ENCODE peak calls at places on chromosomes 2 and 18, in five cellular contexts. R is breast epithelium, J is body of pancreas, C is endothelial cell of umbilical vein, H is erythroblast. O is an unnamed sample.

GRCh38 chr2:31263636-31264190 is 29.8 kb downstream of the EHD3 start:
- DNase-seq in R (peak), J (no peak), C (no peak), H (no peak), O (no peak)

GRCh38 chr2:15693382-15693781 is 101.7 kb downstream of the DDX1 start:
- DNase-seq in J (no peak), R (no peak), C (no peak), H (no peak), O (no peak)

GRCh38 chr18:10033038-10033437 is 119.2 kb downstream of the VAPA start:
- DNase-seq in J (peak), R (no peak), H (no peak), C (peak), O (no peak)

GRCh38 chr2:44912660-44913059 is 28.8 kb upstream of the SIX3 start:
- DNase-seq in C (no peak), R (no peak), J (no peak), H (no peak), O (no peak)

GRCh38 chr2:120887844-120888243 is 152.2 kb downstream of the GLI2 start:
- DNase-seq in R (no peak), C (no peak), H (no peak), J (no peak), O (no peak)

GRCh38 chr18:67410671-67411070 is 105.8 kb downstream of the DSEL start:
- DNase-seq in J (no peak), H (no peak), C (no peak), R (no peak), O (no peak)

GRCh38 chr2:174918886-174919526 is 86.2 kb downstream of the CHN1 start:
- DNase-seq in C (no peak), R (no peak), H (no peak), J (no peak), O (no peak)

GRCh38 chr18:23875966-23876365 is 138.6 kb upstream of the TTC39C start:
- DNase-seq in H (no peak), J (no peak), C (no peak), R (no peak), O (no peak)

GRCh38 chr2:167013227-167013626 is 124.9 kb downstream of the XIRP2 start:
- DNase-seq in H (no peak), R (no peak), J (no peak), C (no peak), O (no peak)

GRCh38 chr18:10062292-10062940 is 148.6 kb downstream of the VAPA start:
- DNase-seq in R (no peak), H (no peak), J (no peak), C (no peak), O (no peak)

GRCh38 chr18:57644540-57644939 is 22.9 kb upstream of the NARS1 start:
- DNase-seq in H (peak), R (no peak), J (no peak), C (no peak), O (no peak)

GRCh38 chr2:197426723-197427122 is 8.1 kb downstream of the SF3B1 start:
- DNase-seq in H (peak), R (no peak), J (no peak), C (no peak), O (no peak)

GRCh38 chr2:95836151-95836550 is 155.5 kb downstream of the ANKRD36C start:
- DNase-seq in H (no peak), R (no peak), C (no peak), J (no peak), O (no peak)
- TF ChIP-seq POLR2A in H (no peak), R (no peak), C (no peak), J (no peak), O (no peak)

GRCh38 chr2:95526360-95527341 is 42.1 kb upstream of the TRIM43B start:
- DNase-seq in C (peak), H (peak), R (peak), J (peak), O (peak)
- TF ChIP-seq POLR2A in C (peak), H (no peak), R (peak), J (peak), O (peak)

GRCh38 chr2:85540131-85540587 is 1.2 kb downstream of the MAT2A start:
- DNase-seq in R (no peak), J (no peak), H (no peak), C (peak), O (no peak)

GRCh38 chr2:85536479-85536878 is 2.5 kb upstream of the MAT2A start:
- DNase-seq in C (no peak), R (no peak), H (no peak), J (no peak), O (no peak)

GRCh38 chr2:85539361-85540130 is 578 bp downstream of the MAT2A start:
- DNase-seq in H (peak), C (peak), J (peak), R (peak), O (no peak)

GRCh38 chr2:85538507-85539360 is at the start of gene MAT2A:
- DNase-seq in R (peak), J (peak), H (peak), C (peak), O (peak)

GRCh38 chr2:85537600-85538506 is 1.1 kb upstream of the MAT2A start:
- DNase-seq in R (peak), J (peak), C (peak), H (peak), O (no peak)
- TF ChIP-seq POLR2A in R (no peak), J (peak), C (no peak), H (no peak), O (no peak)

GRCh38 chr18:69882965-69883668 is 64.6 kb downstream of the CD226 start:
- DNase-seq in C (no peak), J (no peak), R (no peak), H (no peak), O (no peak)

GRCh38 chr18:69874058-69874457 is 73.6 kb downstream of the CD226 start:
- DNase-seq in C (no peak), R (no peak), J (no peak), H (no peak), O (no peak)

GRCh38 chr18:69876490-69876889 is 71.2 kb downstream of the CD226 start:
- DNase-seq in H (no peak), R (no peak), J (no peak), C (no peak), O (no peak)

GRCh38 chr18:69880083-69880482 is 67.6 kb downstream of the CD226 start:
- DNase-seq in H (no peak), J (no peak), R (no peak), C (no peak), O (no peak)

GRCh38 chr18:69878534-69878933 is 69.1 kb downstream of the CD226 start:
- DNase-seq in R (no peak), J (no peak), C (no peak), H (no peak), O (no peak)
- TF ChIP-seq POLR2A in R (no peak), J (no peak), C (no peak), H (no peak), O (no peak)

DNA sequence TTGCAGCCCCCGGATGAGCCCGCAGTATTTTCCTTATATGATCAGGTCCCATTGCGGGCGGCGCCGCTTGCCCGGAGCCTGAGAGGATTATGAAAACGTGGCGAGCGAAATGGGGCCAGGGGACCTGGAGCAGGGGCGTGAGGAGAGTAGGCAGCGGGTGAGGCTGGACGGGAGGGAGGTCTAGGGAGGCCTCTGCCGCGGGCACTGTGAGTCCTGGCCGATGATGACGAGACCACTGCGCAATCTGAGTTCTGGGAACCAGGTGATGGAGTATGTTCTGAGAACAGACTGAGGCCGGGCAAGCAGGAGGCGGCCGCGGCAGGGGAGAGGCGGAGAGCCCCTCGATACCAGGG is 790 bp upstream of the ACAA2 start:
- DNase-seq in J (peak), H (peak), C (peak), R (peak), O (no peak)
- TF ChIP-seq POLR2A in J (no peak), H (peak), C (no peak), R (peak), O (no peak)

DNA sequence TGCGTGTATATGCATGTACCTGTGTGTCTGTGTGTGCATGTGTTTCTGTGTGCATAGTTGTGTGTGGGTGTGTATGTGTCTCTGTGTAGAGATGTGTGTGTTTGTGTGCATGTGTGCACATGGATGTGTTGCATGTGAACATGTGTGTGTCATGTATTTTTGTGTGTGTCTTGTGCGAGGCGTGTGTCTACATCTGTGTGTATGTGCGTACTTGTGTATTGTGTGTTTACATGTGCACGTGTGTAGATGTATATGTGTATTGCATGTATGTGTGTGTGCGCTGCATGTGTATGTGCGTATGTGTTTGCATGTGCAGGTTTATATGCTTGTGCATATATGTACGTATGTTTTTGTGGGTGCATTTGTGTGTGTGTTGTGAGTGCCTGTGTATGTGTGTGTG is 735.2 kb downstream of the GALR1 start:
- DNase-seq in H (no peak), R (no peak), J (no peak), C (no peak), O (no peak)
- TF ChIP-seq POLR2A in H (no peak), R (no peak), J (no peak), C (no peak), O (no peak)

GRCh38 chr2:86082768-86083167 is 22.9 kb downstream of the POLR1A start:
- DNase-seq in R (no peak), C (no peak), H (no peak), J (no peak), O (no peak)

GRCh38 chr2:86081724-86082123 is 24.0 kb downstream of the POLR1A start:
- DNase-seq in C (no peak), H (no peak), J (no peak), R (no peak), O (no peak)

GRCh38 chr2:86078801-86079545 is 26.7 kb downstream of the POLR1A start:
- DNase-seq in J (peak), H (peak), C (peak), R (no peak), O (no peak)

GRCh38 chr2:86074811-86075210 is 30.9 kb downstream of the POLR1A start:
- DNase-seq in C (no peak), J (no peak), R (no peak), H (no peak), O (no peak)

DNA sequence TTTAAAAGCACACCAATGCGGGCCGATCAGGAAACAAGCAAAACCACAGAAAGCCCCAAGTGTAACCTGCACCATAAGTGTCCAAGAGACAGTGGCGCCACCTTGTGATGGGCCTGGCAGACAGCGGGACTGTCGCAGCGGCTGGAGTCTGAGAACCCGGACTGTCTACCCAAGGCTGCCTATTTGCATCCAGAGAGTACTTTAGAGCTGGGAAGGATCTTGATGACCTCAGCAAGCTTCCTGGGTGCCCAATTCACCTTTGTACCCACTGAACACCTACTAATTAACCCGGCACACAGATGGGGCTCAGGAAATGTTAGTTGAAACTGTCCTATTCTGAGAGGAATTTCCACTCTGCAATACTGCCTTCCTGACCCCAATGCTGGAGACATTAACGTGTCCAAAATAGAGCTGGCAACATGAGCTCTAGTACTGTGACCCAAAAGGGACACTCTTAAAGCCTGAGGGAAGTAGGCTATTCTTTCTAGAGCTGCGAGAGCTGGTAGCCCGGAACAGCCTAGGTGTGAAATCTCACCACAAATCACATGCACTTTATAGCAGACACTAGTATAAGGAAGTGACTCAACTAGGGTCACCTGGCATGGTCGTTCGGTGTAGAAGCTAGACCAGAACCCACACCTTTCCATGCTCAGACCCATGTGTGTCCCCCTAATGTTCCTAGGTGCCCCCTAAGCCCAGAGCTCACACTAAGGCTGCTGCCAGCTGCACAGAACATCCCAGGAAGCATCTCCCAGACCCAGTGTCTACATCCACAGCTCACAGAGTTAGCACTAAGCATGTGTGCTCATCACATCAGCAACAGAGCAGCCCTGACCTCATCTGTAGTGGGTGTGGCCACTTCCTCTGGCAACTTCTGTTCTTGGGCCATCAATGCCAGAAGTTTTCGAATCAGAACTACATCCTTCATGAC is 25.4 kb downstream of the POLR1A start:
- DNase-seq in R (peak), C (peak), J (peak), H (peak), O (no peak)
- TF ChIP-seq POLR2A in R (no peak), C (no peak), J (no peak), H (no peak), O (no peak)

GRCh38 chr2:112020561-112020960 is 34.5 kb upstream of the TMEM87B start:
- DNase-seq in H (no peak), R (no peak), J (no peak), C (no peak), O (no peak)

GRCh38 chr2:112021781-112022231 is 33.3 kb upstream of the TMEM87B start:
- DNase-seq in R (no peak), J (no peak), C (no peak), H (peak), O (no peak)

GRCh38 chr2:112021269-112021668 is 33.8 kb upstream of the TMEM87B start:
- DNase-seq in C (no peak), J (no peak), R (no peak), H (no peak), O (no peak)

GRCh38 chr2:112018846-112019245 is 36.2 kb upstream of the TMEM87B start:
- DNase-seq in J (no peak), H (no peak), R (no peak), C (no peak), O (no peak)

GRCh38 chr2:112019510-112019909 is 35.6 kb upstream of the TMEM87B start:
- DNase-seq in C (no peak), J (no peak), R (no peak), H (no peak), O (no peak)
- TF ChIP-seq POLR2A in C (no peak), J (no peak), R (no peak), H (no peak), O (no peak)

GRCh38 chr2:239329972-239330572 is 70.7 kb downstream of the HDAC4 start:
- DNase-seq in H (no peak), R (no peak), J (peak), C (no peak), O (no peak)

GRCh38 chr2:239330836-239331235 is 70.0 kb downstream of the HDAC4 start:
- DNase-seq in J (no peak), R (no peak), H (no peak), C (no peak), O (no peak)

GRCh38 chr2:239327536-239328305 is 73.1 kb downstream of the HDAC4 start:
- DNase-seq in J (no peak), H (no peak), R (no peak), C (no peak), O (no peak)

GRCh38 chr2:239328306-239329191 is 72.3 kb downstream of the HDAC4 start:
- DNase-seq in C (peak), J (peak), H (peak), R (no peak), O (no peak)

DNA sequence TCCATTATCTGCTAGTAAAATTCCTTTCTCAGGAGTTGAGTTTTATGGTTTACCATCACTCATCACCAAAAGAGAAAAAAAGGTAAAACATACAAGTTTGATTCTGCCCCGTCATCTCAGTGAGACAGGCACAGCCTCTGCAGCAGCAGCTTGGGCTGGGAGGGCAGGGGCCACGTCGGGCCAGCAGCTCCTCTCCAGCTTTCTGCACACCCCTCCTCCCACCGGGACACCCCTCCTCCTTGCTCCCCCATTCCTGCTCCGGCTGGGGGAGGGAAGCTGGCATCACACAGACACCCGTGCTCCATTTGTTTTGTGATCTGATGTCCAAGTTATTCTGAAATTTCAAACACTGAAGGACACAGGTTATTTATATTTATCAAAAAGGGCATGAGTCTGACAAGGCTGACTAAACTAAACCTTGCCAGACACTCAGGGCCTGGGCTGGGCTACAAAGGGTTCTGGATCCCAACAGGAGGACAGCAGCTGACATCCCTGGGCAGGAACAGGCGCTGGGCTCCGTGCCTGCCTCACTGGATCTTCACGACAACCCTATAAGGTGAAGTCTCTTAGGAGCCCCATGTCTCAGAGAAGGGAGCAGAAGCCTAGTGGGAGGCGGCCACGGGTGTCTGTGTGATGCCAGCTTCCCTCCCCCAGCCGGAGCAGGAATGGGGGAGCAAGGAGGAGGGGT is 71.4 kb downstream of the HDAC4 start:
- DNase-seq in H (no peak), R (no peak), J (no peak), C (no peak), O (no peak)
- TF ChIP-seq POLR2A in H (no peak), R (no peak), J (no peak), C (no peak), O (no peak)

GRCh38 chr2:217905395-217905794 is 97.4 kb downstream of the TNS1 start:
- DNase-seq in R (peak), J (no peak), C (no peak), H (no peak), O (no peak)
- TF ChIP-seq POLR2A in R (no peak), J (no peak), C (no peak), H (peak), O (no peak)

O was measured in GM12891.